ENCODE peak calls at places on chromosomes 4 and X, in four cellular contexts. I, W, F and X are unnamed samples.
A peak's percentile ranks its signal among the peaks of the same experiment; 100 is the strongest.

GRCh38 chr4:64584125-64584524 is 174.9 kb upstream of the TECRL start:
- DNase-seq in F (no peak), W (no peak), I (no peak), X (peak; percentile 26)

GRCh38 chrX:10453945-10454344 is 166.4 kb downstream of the MID1 start:
- DNase-seq in I (no peak), W (no peak), F (no peak), X (no peak)

GRCh38 chr4:15805583-15806517 is 27.7 kb downstream of the CD38 start:
- DNase-seq in W (no peak), F (peak; percentile 38), I (peak; percentile 70), X (peak; percentile 80)

GRCh38 chr4:61359301-61359700 is 159.2 kb downstream of the ADGRL3 start:
- DNase-seq in F (no peak), I (no peak), W (no peak), X (no peak)

GRCh38 chr4:183182873-183183725 is 84.0 kb downstream of the WWC2 start:
- DNase-seq in I (peak; percentile 75), W (no peak), F (peak; percentile 93), X (peak; percentile 90)

GRCh38 chr4:168318266-168318895 is at the start of gene DDX60:
- DNase-seq in W (peak; percentile 61), I (peak; percentile 85), F (peak; percentile 61), X (peak; percentile 85)

GRCh38 chr4:113556382-113557134 is 205.0 kb downstream of the CAMK2D start:
- DNase-seq in F (no peak), W (no peak), I (no peak), X (no peak)

GRCh38 chr4:122712782-122713181 is 19.7 kb upstream of the BBS12 start:
- DNase-seq in W (no peak), F (peak; percentile 16), I (peak; percentile 24), X (no peak)

GRCh38 chr4:155535802-155536454 is 130.7 kb upstream of the GUCY1A1 start:
- DNase-seq in W (no peak), I (no peak), F (no peak), X (no peak)

GRCh38 chrX:31500920-31501319 is 429.1 kb upstream of the FTHL17 start:
- DNase-seq in F (peak; percentile 69), W (no peak), I (peak; percentile 51), X (peak; percentile 55)

GRCh38 chrX:107935200-107935599 is 47.0 kb downstream of the TEX13B start:
- DNase-seq in F (peak; percentile 42), W (no peak), I (peak; percentile 20), X (peak; percentile 61)

GRCh38 chr4:26687728-26688127 is 103.8 kb downstream of the TBC1D19 start:
- DNase-seq in W (no peak), I (peak; percentile 85), F (peak; percentile 95), X (peak; percentile 76)

GRCh38 chr4:186701273-186701672 is 22.4 kb downstream of the FAT1 start:
- DNase-seq in F (peak; percentile 83), I (peak; percentile 61), W (no peak), X (peak; percentile 54)

GRCh38 chr4:101103381-101104142 is 243.8 kb downstream of the PPP3CA start:
- DNase-seq in F (no peak), I (peak; percentile 64), W (no peak), X (peak; percentile 31)

GRCh38 chr4:164438321-164438720 is 315.6 kb upstream of the SMIM31 start:
- DNase-seq in I (peak; percentile 40), F (peak; percentile 55), W (no peak), X (no peak)

GRCh38 chr4:7387925-7388324 is 46.8 kb downstream of the PSAPL1 start:
- DNase-seq in I (no peak), F (no peak), W (no peak), X (no peak)

GRCh38 chrX:69618803-69619202 is 2.9 kb downstream of the EDA start:
- DNase-seq in W (no peak), I (peak; percentile 28), F (no peak), X (peak; percentile 47)

GRCh38 chr4:140286503-140286902 is 86.9 kb upstream of the SCOC start:
- DNase-seq in F (no peak), I (no peak), W (no peak), X (no peak)

GRCh38 chrX:11239230-11239629 is 54.0 kb upstream of the AMELX start:
- DNase-seq in I (peak; percentile 56), W (no peak), F (peak; percentile 58), X (peak; percentile 44)

GRCh38 chr4:1467581-1468458 is 61.6 kb upstream of the NKX1-1 start:
- DNase-seq in F (no peak), W (no peak), I (no peak), X (no peak)

GRCh38 chr4:41882622-41883347 is 52.4 kb upstream of the TMEM33 start:
- DNase-seq in F (no peak), I (peak; percentile 39), W (peak; percentile 36), X (peak; percentile 45)

GRCh38 chrX:102604327-102604726 is 5.0 kb downstream of the ARMCX5 start:
- DNase-seq in I (no peak), F (no peak), W (no peak), X (peak; percentile 9)

GRCh38 chrX:70754169-70754843 is 154.2 kb downstream of the TEX11 start:
- DNase-seq in W (no peak), F (no peak), I (no peak), X (no peak)

GRCh38 chr4:184163813-184164212 is 53.9 kb downstream of the ENPP6 start:
- DNase-seq in I (peak; percentile 38), F (no peak), W (no peak), X (no peak)

GRCh38 chr4:28675582-28675981 is 1814.9 kb downstream of the STIM2 start:
- DNase-seq in I (peak; percentile 42), W (no peak), F (no peak), X (peak; percentile 56)

GRCh38 chrX:16687514-16687913 is 25.0 kb downstream of the CTPS2 start:
- DNase-seq in F (peak; percentile 34), I (no peak), W (no peak), X (no peak)

GRCh38 chr4:139593091-139593564 is 37.1 kb upstream of the SETD7 start:
- DNase-seq in W (no peak), I (peak; percentile 63), F (peak; percentile 91), X (peak; percentile 50)

GRCh38 chrX:18620349-18620748 is 51.6 kb downstream of the RS1 start:
- DNase-seq in F (no peak), W (no peak), I (no peak), X (no peak)

GRCh38 chr4:22048326-22048725 is 99.8 kb upstream of the KCNIP4 start:
- DNase-seq in I (no peak), F (no peak), W (no peak), X (no peak)

GRCh38 chr4:147370473-147370872 is 110.4 kb upstream of the EDNRA start:
- DNase-seq in I (no peak), F (peak; percentile 77), W (no peak), X (peak; percentile 52)

GRCh38 chr4:173211838-173212237 is 43.2 kb downstream of the GALNT7 start:
- DNase-seq in F (peak; percentile 82), W (no peak), I (peak; percentile 52), X (peak; percentile 37)

GRCh38 chr4:17786567-17786966 is 5.1 kb upstream of the FAM184B start:
- DNase-seq in F (peak; percentile 48), I (no peak), W (no peak), X (no peak)

GRCh38 chr4:88939697-88940096 is 117.3 kb downstream of the FAM13A start:
- DNase-seq in F (peak; percentile 88), W (no peak), I (peak; percentile 77), X (peak; percentile 77)

GRCh38 chrX:105658136-105658535 is 164.2 kb upstream of the NRK start:
- DNase-seq in W (no peak), F (peak; percentile 4), I (peak; percentile 70), X (peak; percentile 87)

GRCh38 chrX:69034451-69034850 is 130.8 kb downstream of the PJA1 start:
- DNase-seq in F (no peak), W (no peak), I (no peak), X (no peak)

GRCh38 chr4:14865804-14866203 is 136.5 kb upstream of the CPEB2 start:
- DNase-seq in F (no peak), W (no peak), I (peak; percentile 41), X (no peak)

GRCh38 chr4:78644744-78645330 is 93.3 kb downstream of the ANXA3 start:
- DNase-seq in W (no peak), I (peak; percentile 84), F (peak; percentile 77), X (peak; percentile 89)

GRCh38 chrX:102659790-102660757 is 8.8 kb downstream of the GPRASP1 start:
- DNase-seq in W (peak; percentile 53), I (peak; percentile 77), F (peak; percentile 38), X (peak; percentile 69)

GRCh38 chr4:7770675-7771050 is 169.0 kb downstream of the AFAP1 start:
- DNase-seq in I (no peak), W (no peak), F (no peak), X (no peak)

GRCh38 chr4:140141196-140141845 is 12.7 kb downstream of the MAML3 start:
- DNase-seq in F (no peak), I (no peak), W (no peak), X (no peak)